ENCODE peak calls at places on chromosomes 12 and 14, in eight cellular contexts. Y, N, S, K, W, V, C and P are unnamed samples.
A peak's percentile ranks its signal among the peaks of the same experiment; 100 is the strongest.

GRCh38 chr12:45975506-45975905 is 14.9 kb downstream of the SCAF11 start:
- DNase-seq in W (no peak), Y (no peak), C (no peak), V (no peak), K (no peak), N (no peak), S (no peak), P (no peak)

GRCh38 chr12:80698847-80699542 is 8.4 kb upstream of the MYF6 start:
- DNase-seq in N (no peak), V (no peak), C (no peak), S (no peak), Y (no peak), W (no peak), K (no peak), P (no peak)

GRCh38 chr12:48165089-48166031 is 8.0 kb upstream of the ASB8 start:
- DNase-seq in W (no peak), Y (peak; percentile 63), K (peak; percentile 59), V (peak; percentile 76), N (peak; percentile 68), C (peak; percentile 22), S (peak; percentile 20), P (peak; percentile 66)

GRCh38 chr14:22887260-22887989 is 4.4 kb downstream of the REM2 start:
- DNase-seq in S (peak; percentile 19), C (peak; percentile 84), W (no peak), Y (peak; percentile 50), N (peak; percentile 75), V (peak; percentile 90), K (peak; percentile 67), P (peak; percentile 69)

GRCh38 chr12:71661977-71662522 is 1.6 kb downstream of the ZFC3H1 start:
- DNase-seq in C (no peak), V (peak; percentile 53), K (no peak), S (no peak), Y (peak; percentile 57), W (no peak), N (peak; percentile 84), P (peak; percentile 69)

GRCh38 chr12:76611533-76611932 is 52.0 kb upstream of the OSBPL8 start:
- DNase-seq in W (no peak), C (peak; percentile 83), Y (peak; percentile 51), N (peak; percentile 93), S (no peak), K (no peak), V (peak; percentile 96), P (peak; percentile 96)

GRCh38 chr14:72651715-72652114 is 242.2 kb downstream of the DPF3 start:
- DNase-seq in V (no peak), W (no peak), S (no peak), N (no peak), C (no peak), K (no peak), Y (no peak), P (peak; percentile 20)

GRCh38 chr12:121807656-121808347 is 4.0 kb downstream of the SETD1B start:
- DNase-seq in N (no peak), C (no peak), W (no peak), Y (no peak), V (no peak), K (no peak), S (no peak), P (no peak)

GRCh38 chr12:51127050-51127729 is 43.8 kb upstream of the CSRNP2 start:
- DNase-seq in C (no peak), S (no peak), W (no peak), K (no peak), V (no peak), N (peak; percentile 34), Y (peak; percentile 18), P (peak; percentile 38)

GRCh38 chr14:101044741-101045140 is 141.2 kb upstream of the RTL1 start:
- DNase-seq in N (no peak), V (no peak), K (no peak), C (no peak), W (no peak), S (no peak), Y (no peak), P (no peak)

GRCh38 chr14:80278293-80279037 is 67.2 kb upstream of the DIO2 start:
- DNase-seq in V (peak; percentile 39), S (no peak), K (no peak), W (peak; percentile 2), N (peak; percentile 65), C (no peak), Y (peak; percentile 11), P (peak; percentile 61)

GRCh38 chr14:34064349-34064748 is 113.5 kb upstream of the EGLN3 start:
- DNase-seq in S (no peak), K (no peak), Y (peak; percentile 49), N (peak; percentile 11), C (no peak), V (peak; percentile 68), W (no peak), P (peak; percentile 83)

GRCh38 chr14:61342486-61342885 is 21.1 kb downstream of the PRKCH start:
- DNase-seq in W (no peak), V (no peak), Y (no peak), K (no peak), S (peak; percentile 77), C (no peak), N (no peak), P (no peak)

GRCh38 chr14:21748869-21749303 is 75.3 kb upstream of the OR4E1 start:
- DNase-seq in W (no peak), N (peak; percentile 31), Y (peak; percentile 47), C (peak; percentile 16), K (peak; percentile 15), V (peak; percentile 8), S (peak; percentile 26), P (peak; percentile 56)

GRCh38 chr14:89507521-89507920 is 90.5 kb upstream of the FOXN3 start:
- DNase-seq in C (peak; percentile 85), W (no peak), K (no peak), Y (peak; percentile 69), N (peak; percentile 91), S (no peak), V (peak; percentile 79), P (peak; percentile 78)

GRCh38 chr14:34436118-34436905 is 25.7 kb downstream of the SPTSSA start:
- DNase-seq in N (peak; percentile 87), S (no peak), C (no peak), K (no peak), Y (peak; percentile 35), V (peak; percentile 75), W (no peak), P (peak; percentile 72)

GRCh38 chr12:121237415-121237814 is 27.5 kb downstream of the P2RX4 start:
- DNase-seq in S (no peak), C (no peak), W (no peak), N (no peak), V (no peak), Y (no peak), K (no peak), P (no peak)

GRCh38 chr12:56157201-56158028 is 744 bp upstream of the MYL6 start:
- DNase-seq in N (peak; percentile 83), W (peak; percentile 45), S (peak; percentile 50), K (peak; percentile 94), C (peak; percentile 93), V (peak; percentile 85), Y (peak; percentile 88), P (peak; percentile 89)

GRCh38 chr12:50003595-50003994 is 21.7 kb downstream of the RACGAP1 start:
- DNase-seq in N (peak; percentile 38), W (no peak), Y (no peak), C (no peak), V (no peak), K (no peak), S (no peak), P (peak; percentile 45)

GRCh38 chr12:30719060-30719459 is 23.4 kb upstream of the IPO8 start:
- DNase-seq in W (no peak), K (no peak), C (no peak), S (no peak), Y (peak; percentile 83), V (peak; percentile 59), N (peak; percentile 85), P (peak; percentile 82)

GRCh38 chr12:105803292-105803691 is 335.5 kb downstream of the NUAK1 start:
- DNase-seq in W (no peak), K (no peak), S (no peak), C (no peak), V (no peak), N (no peak), Y (no peak), P (peak; percentile 27)

GRCh38 chr12:26748741-26749431 is 84.1 kb downstream of the ITPR2 start:
- DNase-seq in K (no peak), C (no peak), N (peak; percentile 70), W (no peak), V (peak; percentile 60), Y (peak; percentile 11), S (no peak), P (peak; percentile 40)

GRCh38 chr14:104552738-104553125 is 26.8 kb upstream of the C14orf180 start:
- DNase-seq in Y (no peak), K (no peak), S (no peak), W (no peak), V (no peak), C (no peak), N (no peak), P (no peak)